ENCODE peak calls at places on chromosomes 6 and 20, in seven cellular contexts. E, G, U, S, H, K and Z are unnamed samples.

GRCh38 chr6:155461636-155462035 is 6.0 kb upstream of the NOX3 start:
- DNase-seq in E (no peak), U (no peak), K (no peak), G (no peak), S (no peak), H (no peak), Z (no peak)

GRCh38 chr6:156508923-156509322 is 268.3 kb upstream of the ARID1B start:
- DNase-seq in E (no peak), H (no peak), U (no peak), G (no peak), S (no peak), K (no peak), Z (no peak)

GRCh38 chr6:31822038-31822821 is 5.3 kb upstream of the HSPA1B start:
- DNase-seq in G (no peak), E (peak), H (peak), K (peak), U (peak), S (peak), Z (peak)

GRCh38 chr6:148779142-148779562 is 32.3 kb downstream of the UST start:
- DNase-seq in E (peak), S (no peak), U (no peak), H (no peak), K (no peak), G (no peak), Z (no peak)

GRCh38 chr20:63957690-63958441 is 1.6 kb upstream of the UCKL1 start:
- DNase-seq in U (no peak), E (peak), H (no peak), S (no peak), K (peak), G (peak), Z (no peak)

GRCh38 chr6:90362273-90362672 is 65.6 kb upstream of the BACH2 start:
- DNase-seq in S (no peak), K (no peak), E (peak), H (no peak), G (no peak), U (no peak), Z (no peak)

GRCh38 chr6:75206338-75207210 is 721 bp upstream of the COL12A1 start:
- DNase-seq in K (peak), E (no peak), H (no peak), G (no peak), U (no peak), S (no peak), Z (no peak)

GRCh38 chr6:88502391-88502790 is 336.2 kb upstream of the CNR1 start:
- DNase-seq in S (no peak), H (no peak), E (no peak), K (no peak), U (no peak), G (no peak), Z (no peak)

GRCh38 chr6:128316258-128316952 is 204.0 kb downstream of the PTPRK start:
- DNase-seq in U (no peak), E (no peak), H (no peak), S (no peak), K (no peak), G (peak), Z (no peak)

GRCh38 chr6:32178547-32179440 is 589 bp downstream of the RNF5 start:
- DNase-seq in K (no peak), U (no peak), S (no peak), H (no peak), E (no peak), G (no peak), Z (no peak)

GRCh38 chr20:17890330-17890729 is 78.3 kb downstream of the SNX5 start:
- DNase-seq in G (no peak), E (no peak), K (no peak), H (no peak), U (no peak), S (no peak), Z (no peak)

GRCh38 chr6:154615483-154616025 is 105.1 kb upstream of the CNKSR3 start:
- DNase-seq in H (no peak), S (no peak), K (no peak), U (peak), G (peak), E (peak), Z (no peak)

GRCh38 chr6:158043008-158043407 is 61.3 kb downstream of the SYNJ2 start:
- DNase-seq in E (no peak), K (no peak), U (no peak), S (no peak), H (no peak), G (no peak), Z (no peak)

GRCh38 chr6:148561629-148562028 is 185.2 kb upstream of the UST start:
- DNase-seq in S (no peak), U (no peak), H (no peak), E (no peak), G (no peak), K (no peak), Z (no peak)

GRCh38 chr6:135285165-135285564 is 104.1 kb downstream of the MYB start:
- DNase-seq in H (no peak), U (no peak), S (no peak), G (no peak), E (no peak), K (no peak), Z (no peak)